ENCODE peak calls at places on chromosomes 4 and X, in four cellular contexts. J, I, E and T are unnamed samples.

GRCh38 chr4:17762705-17763104 is 18.7 kb downstream of the FAM184B start:
- DNase-seq in E (peak), J (no peak), I (no peak), T (no peak)

GRCh38 chr4:24932831-24933230 is 20.0 kb upstream of the CCDC149 start:
- DNase-seq in E (peak), J (no peak), I (no peak), T (no peak)

GRCh38 chrX:18354369-18355329 is at the start of gene SCML2:
- DNase-seq in J (peak), E (peak), I (no peak), T (peak)

GRCh38 chrX:19931146-19931545 is 43.7 kb upstream of the SH3KBP1 start:
- DNase-seq in I (no peak), J (no peak), E (peak), T (no peak)

GRCh38 chrX:48493890-48494364 is 14.9 kb upstream of the PORCN start:
- DNase-seq in I (no peak), J (peak), E (no peak), T (peak)

GRCh38 chr4:2963185-2964076 is at the start of the genes GRK4 and NOP14:
- DNase-seq in J (peak), E (peak), I (peak), T (peak)

GRCh38 chrX:22345884-22346283 is 73.2 kb downstream of the CBLL2 start:
- DNase-seq in I (no peak), E (no peak), J (no peak), T (no peak)

GRCh38 chrX:129945131-129945530 is 37.3 kb upstream of the BCORL1 start:
- DNase-seq in I (no peak), J (no peak), E (peak), T (no peak)

GRCh38 chrX:13078739-13079444 is 34.5 kb upstream of the FAM9C start:
- DNase-seq in E (peak), I (no peak), J (no peak), T (peak)

GRCh38 chrX:107825698-107826285 is at the start of gene MID2:
- DNase-seq in J (peak), I (peak), E (peak), T (no peak)

GRCh38 chrX:634306-634958 is 3.8 kb downstream of the SHOX start:
- DNase-seq in J (peak), E (no peak), I (no peak), T (no peak)

GRCh38 chr4:139794158-139794954 is 128.7 kb downstream of the MGST2 start:
- DNase-seq in I (no peak), J (no peak), E (peak), T (no peak)

GRCh38 chr4:176967586-176967985 is 174.9 kb upstream of the VEGFC start:
- DNase-seq in E (no peak), I (no peak), J (no peak), T (no peak)

GRCh38 chr4:14920759-14921313 is 81.4 kb upstream of the CPEB2 start:
- DNase-seq in E (no peak), J (no peak), I (no peak), T (no peak)

GRCh38 chr4:169840554-169840953 is 82.8 kb upstream of the HPF1 start:
- DNase-seq in J (no peak), E (no peak), I (no peak), T (no peak)

DNA sequence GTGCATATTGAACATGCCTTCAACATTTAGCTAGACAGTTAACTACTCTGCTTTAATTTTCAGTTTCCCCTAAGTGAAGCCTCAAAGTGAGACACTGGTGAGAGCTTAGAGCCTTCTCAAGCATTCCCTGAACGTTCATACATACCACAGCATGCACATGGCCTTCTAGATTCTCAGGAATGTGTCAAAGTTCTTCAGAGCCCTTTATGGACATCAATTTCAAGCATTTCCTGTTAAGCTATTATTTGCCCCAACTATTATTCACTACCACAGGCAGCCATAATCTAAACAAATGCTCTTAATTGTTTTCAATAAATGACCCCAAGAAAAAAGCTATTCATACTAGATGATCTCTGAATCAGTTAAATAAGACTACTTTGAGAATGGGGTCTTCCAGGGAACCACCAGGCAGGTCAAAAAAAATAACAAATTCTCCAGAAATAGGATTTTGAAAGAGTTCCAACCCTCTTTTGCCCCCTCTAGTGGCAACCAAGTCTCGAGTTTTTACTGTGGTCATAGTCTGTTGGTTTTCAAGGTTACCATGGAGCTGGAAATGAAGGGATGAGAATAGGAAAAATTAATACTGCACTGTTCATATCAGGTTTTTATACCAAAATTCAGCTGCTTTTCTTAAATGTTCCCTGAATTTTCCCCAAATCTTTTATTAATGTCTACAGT is 235.4 kb downstream of the RAB28 start:
- DNase-seq in J (no peak), I (no peak), E (peak), T (no peak)
- TF ChIP-seq CTCF in J (no peak), I (no peak), E (peak), T (peak)

GRCh38 chr4:64584981-64585557 is 175.8 kb upstream of the TECRL start:
- DNase-seq in J (peak), E (peak), I (no peak), T (peak)
- TF ChIP-seq CTCF in J (peak), E (peak), I (no peak), T (no peak)

GRCh38 chrX:45322382-45322781 is 121.7 kb upstream of the DIPK2B start:
- DNase-seq in J (peak), E (peak), I (no peak), T (peak)
- TF ChIP-seq CTCF in J (peak), E (peak), I (no peak), T (no peak)

DNA sequence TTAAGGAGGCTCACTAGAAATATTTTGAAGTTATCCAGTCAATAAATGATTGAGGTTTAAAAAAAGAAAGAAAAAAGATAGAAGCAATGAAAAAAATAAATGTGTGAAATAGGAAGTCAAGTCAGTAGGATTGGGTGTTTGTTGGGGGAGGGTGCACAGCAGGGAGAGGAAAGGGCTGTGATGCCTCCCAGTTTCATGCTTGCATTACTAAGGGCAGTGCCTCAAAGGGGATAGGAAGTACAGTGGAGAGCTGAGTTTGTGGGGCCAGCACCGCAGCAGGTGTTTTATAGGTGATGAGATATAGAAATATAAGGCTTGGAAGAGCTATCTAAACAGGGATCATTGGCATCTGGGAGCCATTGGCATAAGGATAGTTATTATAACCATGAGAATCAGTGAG is 919.2 kb downstream of the STIM2 start:
- DNase-seq in I (no peak), E (no peak), J (no peak), T (no peak)
- TF ChIP-seq CTCF in I (no peak), E (no peak), J (no peak), T (no peak)